ENCODE peak calls at places on chromosomes 16 and 17, in ten cellular contexts. One of them, this sample, is unnamed.

GRCh38 chr17:10166181-10166935 is 32.0 kb downstream of the GAS7 start:
- DNase-seq in foreskin fibroblast: no peak
- DNase-seq in brain microvascular endothelial cell: no peak
- DNase-seq in lung: no peak
- DNase-seq in HCT116: no peak
- DNase-seq in AG04449: no peak
- DNase-seq in right atrium auricular region: no peak
- DNase-seq in choroid plexus epithelial cell: no peak
- DNase-seq in fibroblast of mammary gland: peak
- DNase-seq in uterus: no peak
- DNase-seq in this sample: no peak

GRCh38 chr17:79174905-79175856 is 100.6 kb downstream of the ENGASE start:
- DNase-seq in foreskin fibroblast: no peak
- DNase-seq in brain microvascular endothelial cell: no peak
- DNase-seq in lung: no peak
- DNase-seq in HCT116: no peak
- DNase-seq in AG04449: no peak
- DNase-seq in right atrium auricular region: no peak
- DNase-seq in choroid plexus epithelial cell: no peak
- DNase-seq in fibroblast of mammary gland: peak
- DNase-seq in uterus: no peak
- DNase-seq in this sample: no peak

GRCh38 chr17:44578947-44579346 is 21.7 kb downstream of the FZD2 start:
- DNase-seq in foreskin fibroblast: no peak
- DNase-seq in brain microvascular endothelial cell: no peak
- DNase-seq in lung: no peak
- DNase-seq in HCT116: no peak
- DNase-seq in AG04449: no peak
- DNase-seq in right atrium auricular region: no peak
- DNase-seq in choroid plexus epithelial cell: no peak
- DNase-seq in fibroblast of mammary gland: no peak
- DNase-seq in uterus: no peak
- DNase-seq in this sample: no peak

GRCh38 chr16:55072976-55073375 is 142.3 kb downstream of the IRX5 start:
- DNase-seq in foreskin fibroblast: no peak
- DNase-seq in brain microvascular endothelial cell: no peak
- DNase-seq in lung: no peak
- DNase-seq in HCT116: no peak
- DNase-seq in AG04449: no peak
- DNase-seq in right atrium auricular region: no peak
- DNase-seq in choroid plexus epithelial cell: no peak
- DNase-seq in fibroblast of mammary gland: no peak
- DNase-seq in uterus: no peak
- DNase-seq in this sample: no peak

GRCh38 chr16:72612271-72612670 is 435.7 kb downstream of the ZFHX3 start:
- DNase-seq in foreskin fibroblast: peak
- DNase-seq in brain microvascular endothelial cell: no peak
- DNase-seq in lung: no peak
- DNase-seq in HCT116: no peak
- DNase-seq in AG04449: no peak
- DNase-seq in right atrium auricular region: no peak
- DNase-seq in choroid plexus epithelial cell: peak
- DNase-seq in fibroblast of mammary gland: peak
- DNase-seq in uterus: no peak
- DNase-seq in this sample: peak

GRCh38 chr17:70699408-70699807 is 530.1 kb downstream of the KCNJ2 start:
- DNase-seq in foreskin fibroblast: no peak
- DNase-seq in brain microvascular endothelial cell: no peak
- DNase-seq in lung: no peak
- DNase-seq in HCT116: no peak
- DNase-seq in AG04449: no peak
- DNase-seq in right atrium auricular region: no peak
- DNase-seq in choroid plexus epithelial cell: no peak
- DNase-seq in fibroblast of mammary gland: no peak
- DNase-seq in uterus: no peak
- DNase-seq in this sample: no peak

GRCh38 chr17:58564971-58565370 is 50.5 kb upstream of the MTMR4 start:
- DNase-seq in foreskin fibroblast: no peak
- DNase-seq in brain microvascular endothelial cell: no peak
- DNase-seq in lung: no peak
- DNase-seq in HCT116: no peak
- DNase-seq in AG04449: no peak
- DNase-seq in right atrium auricular region: no peak
- DNase-seq in choroid plexus epithelial cell: no peak
- DNase-seq in fibroblast of mammary gland: no peak
- DNase-seq in uterus: no peak
- DNase-seq in this sample: no peak

GRCh38 chr16:11670171-11671131 is 2.2 kb downstream of the SNN start:
- DNase-seq in foreskin fibroblast: no peak
- DNase-seq in brain microvascular endothelial cell: no peak
- DNase-seq in lung: no peak
- DNase-seq in HCT116: no peak
- DNase-seq in AG04449: no peak
- DNase-seq in right atrium auricular region: no peak
- DNase-seq in choroid plexus epithelial cell: no peak
- DNase-seq in fibroblast of mammary gland: no peak
- DNase-seq in uterus: no peak
- DNase-seq in this sample: no peak

GRCh38 chr16:89052191-89052787 is 41.4 kb upstream of the ACSF3 start:
- DNase-seq in foreskin fibroblast: no peak
- DNase-seq in brain microvascular endothelial cell: no peak
- DNase-seq in lung: no peak
- DNase-seq in HCT116: no peak
- DNase-seq in AG04449: no peak
- DNase-seq in right atrium auricular region: no peak
- DNase-seq in choroid plexus epithelial cell: no peak
- DNase-seq in fibroblast of mammary gland: no peak
- DNase-seq in uterus: no peak
- DNase-seq in this sample: no peak

DNA sequence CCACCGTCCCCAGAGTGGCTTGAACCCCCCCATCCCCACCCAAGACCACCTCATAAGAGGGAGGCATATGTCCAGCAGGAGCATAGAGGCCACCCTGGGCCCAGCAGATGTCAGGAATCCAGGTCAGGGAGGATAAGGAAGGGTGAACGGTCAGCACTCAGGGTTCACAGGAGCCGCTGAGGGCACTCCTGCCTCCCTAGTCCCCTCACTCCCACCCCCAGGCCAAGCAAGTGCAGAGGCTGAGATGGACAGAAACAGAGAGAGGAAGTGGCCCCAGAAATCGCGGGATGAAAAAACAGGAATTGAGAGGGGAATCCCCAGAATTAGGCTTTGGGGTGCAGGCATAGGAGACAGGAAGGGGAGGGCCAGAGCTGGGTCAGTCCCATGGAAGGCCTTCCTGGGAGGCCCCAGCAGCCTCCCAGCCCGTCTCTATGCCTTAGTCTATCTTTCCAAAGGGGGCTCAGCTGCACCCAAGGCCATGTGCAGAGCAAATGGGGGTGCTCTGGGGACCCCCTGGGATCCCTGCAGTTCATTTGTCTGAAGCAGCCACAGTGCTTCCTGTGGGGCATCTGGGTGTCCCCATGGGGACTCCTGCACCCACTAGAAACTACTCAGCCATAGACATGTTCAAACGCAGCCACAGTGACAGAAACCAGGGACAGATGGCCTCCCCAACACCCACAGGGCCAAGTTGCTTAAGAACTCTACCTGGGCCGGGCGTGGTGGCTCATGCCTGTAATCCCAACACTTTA is 1.7 kb downstream of the CMTM3 start:
- DNase-seq in foreskin fibroblast: no peak
- DNase-seq in brain microvascular endothelial cell: no peak
- DNase-seq in lung: no peak
- DNase-seq in HCT116: no peak
- DNase-seq in AG04449: no peak
- DNase-seq in right atrium auricular region: no peak
- DNase-seq in choroid plexus epithelial cell: no peak
- DNase-seq in fibroblast of mammary gland: no peak
- DNase-seq in uterus: no peak
- DNase-seq in this sample: no peak
- H3K4me3 ChIP-seq in foreskin fibroblast: peak
- H3K4me3 ChIP-seq in brain microvascular endothelial cell: peak
- H3K4me3 ChIP-seq in lung: peak
- H3K4me3 ChIP-seq in HCT116: peak
- H3K4me3 ChIP-seq in AG04449: peak
- H3K4me3 ChIP-seq in right atrium auricular region: peak
- H3K4me3 ChIP-seq in choroid plexus epithelial cell: peak
- H3K4me3 ChIP-seq in fibroblast of mammary gland: peak
- H3K4me3 ChIP-seq in uterus: no peak
- H3K4me3 ChIP-seq in this sample: peak

DNA sequence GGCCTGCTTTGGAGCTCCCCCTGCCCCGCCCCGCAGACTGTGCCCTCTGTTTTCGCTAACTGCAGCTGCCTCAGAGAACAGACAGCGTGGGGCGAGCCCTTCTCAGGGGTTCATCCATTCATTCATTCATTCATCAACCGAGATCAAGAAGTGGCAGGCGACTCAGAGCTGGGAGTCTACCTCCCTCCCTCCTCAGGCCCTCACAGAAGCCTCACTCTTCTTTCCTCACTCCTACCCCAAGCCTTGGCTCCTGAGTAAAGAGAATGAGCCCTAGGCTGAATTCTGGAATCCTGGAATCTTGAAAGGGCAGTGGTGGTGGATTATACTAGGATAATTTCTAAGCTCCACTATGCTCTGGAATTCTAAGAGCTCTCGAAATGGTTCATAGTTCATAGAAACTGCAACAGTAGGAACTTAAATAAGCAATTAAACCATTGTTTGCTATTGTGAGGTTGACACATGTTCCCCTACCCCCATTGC is 2.3 kb upstream of the DLX3 start:
- DNase-seq in foreskin fibroblast: no peak
- DNase-seq in brain microvascular endothelial cell: no peak
- DNase-seq in lung: no peak
- DNase-seq in HCT116: no peak
- DNase-seq in AG04449: no peak
- DNase-seq in right atrium auricular region: no peak
- DNase-seq in choroid plexus epithelial cell: no peak
- DNase-seq in fibroblast of mammary gland: no peak
- DNase-seq in uterus: no peak
- DNase-seq in this sample: no peak
- H3K4me3 ChIP-seq in foreskin fibroblast: no peak
- H3K4me3 ChIP-seq in brain microvascular endothelial cell: no peak
- H3K4me3 ChIP-seq in lung: no peak
- H3K4me3 ChIP-seq in HCT116: peak
- H3K4me3 ChIP-seq in AG04449: no peak
- H3K4me3 ChIP-seq in right atrium auricular region: peak
- H3K4me3 ChIP-seq in choroid plexus epithelial cell: no peak
- H3K4me3 ChIP-seq in fibroblast of mammary gland: no peak
- H3K4me3 ChIP-seq in uterus: no peak
- H3K4me3 ChIP-seq in this sample: no peak

GRCh38 chr17:82496529-82497434 is 22.8 kb upstream of the FOXK2 start:
- DNase-seq in foreskin fibroblast: peak
- DNase-seq in brain microvascular endothelial cell: peak
- DNase-seq in lung: peak
- DNase-seq in HCT116: peak
- DNase-seq in AG04449: no peak
- DNase-seq in right atrium auricular region: peak
- DNase-seq in choroid plexus epithelial cell: peak
- DNase-seq in fibroblast of mammary gland: peak
- DNase-seq in uterus: peak
- DNase-seq in this sample: peak

GRCh38 chr17:82492647-82493516 is 26.6 kb upstream of the FOXK2 start:
- DNase-seq in foreskin fibroblast: peak
- DNase-seq in brain microvascular endothelial cell: peak
- DNase-seq in lung: no peak
- DNase-seq in HCT116: no peak
- DNase-seq in AG04449: no peak
- DNase-seq in right atrium auricular region: no peak
- DNase-seq in choroid plexus epithelial cell: peak
- DNase-seq in fibroblast of mammary gland: peak
- DNase-seq in uterus: no peak
- DNase-seq in this sample: no peak

GRCh38 chr17:82495844-82496528 is 23.5 kb upstream of the FOXK2 start:
- DNase-seq in foreskin fibroblast: no peak
- DNase-seq in brain microvascular endothelial cell: no peak
- DNase-seq in lung: no peak
- DNase-seq in HCT116: peak
- DNase-seq in AG04449: no peak
- DNase-seq in right atrium auricular region: no peak
- DNase-seq in choroid plexus epithelial cell: no peak
- DNase-seq in fibroblast of mammary gland: no peak
- DNase-seq in uterus: no peak
- DNase-seq in this sample: no peak

GRCh38 chr17:82493517-82493840 is 26.1 kb upstream of the FOXK2 start:
- DNase-seq in foreskin fibroblast: no peak
- DNase-seq in brain microvascular endothelial cell: no peak
- DNase-seq in lung: no peak
- DNase-seq in HCT116: no peak
- DNase-seq in AG04449: no peak
- DNase-seq in right atrium auricular region: no peak
- DNase-seq in choroid plexus epithelial cell: no peak
- DNase-seq in fibroblast of mammary gland: no peak
- DNase-seq in uterus: no peak
- DNase-seq in this sample: no peak

GRCh38 chr17:82494236-82495055 is 25.1 kb upstream of the FOXK2 start:
- DNase-seq in foreskin fibroblast: peak
- DNase-seq in brain microvascular endothelial cell: peak
- DNase-seq in lung: peak
- DNase-seq in HCT116: peak
- DNase-seq in AG04449: peak
- DNase-seq in right atrium auricular region: peak
- DNase-seq in choroid plexus epithelial cell: peak
- DNase-seq in fibroblast of mammary gland: peak
- DNase-seq in uterus: peak
- DNase-seq in this sample: peak
- H3K4me3 ChIP-seq in foreskin fibroblast: no peak
- H3K4me3 ChIP-seq in brain microvascular endothelial cell: peak
- H3K4me3 ChIP-seq in lung: no peak
- H3K4me3 ChIP-seq in HCT116: no peak
- H3K4me3 ChIP-seq in AG04449: no peak
- H3K4me3 ChIP-seq in right atrium auricular region: no peak
- H3K4me3 ChIP-seq in choroid plexus epithelial cell: peak
- H3K4me3 ChIP-seq in fibroblast of mammary gland: no peak
- H3K4me3 ChIP-seq in uterus: no peak
- H3K4me3 ChIP-seq in this sample: no peak

GRCh38 chr16:9908613-9909012 is 273.6 kb downstream of the GRIN2A start:
- DNase-seq in foreskin fibroblast: no peak
- DNase-seq in brain microvascular endothelial cell: no peak
- DNase-seq in lung: no peak
- DNase-seq in HCT116: no peak
- DNase-seq in AG04449: no peak
- DNase-seq in right atrium auricular region: no peak
- DNase-seq in choroid plexus epithelial cell: no peak
- DNase-seq in fibroblast of mammary gland: no peak
- DNase-seq in uterus: peak
- DNase-seq in this sample: no peak
- H3K4me3 ChIP-seq in foreskin fibroblast: no peak
- H3K4me3 ChIP-seq in brain microvascular endothelial cell: no peak
- H3K4me3 ChIP-seq in lung: no peak
- H3K4me3 ChIP-seq in HCT116: no peak
- H3K4me3 ChIP-seq in AG04449: no peak
- H3K4me3 ChIP-seq in right atrium auricular region: no peak
- H3K4me3 ChIP-seq in choroid plexus epithelial cell: no peak
- H3K4me3 ChIP-seq in fibroblast of mammary gland: no peak
- H3K4me3 ChIP-seq in uterus: no peak
- H3K4me3 ChIP-seq in this sample: no peak

GRCh38 chr17:77493901-77494663 is 353.3 kb downstream of the SEC14L1 start:
- DNase-seq in foreskin fibroblast: no peak
- DNase-seq in brain microvascular endothelial cell: no peak
- DNase-seq in lung: no peak
- DNase-seq in HCT116: no peak
- DNase-seq in AG04449: no peak
- DNase-seq in right atrium auricular region: no peak
- DNase-seq in choroid plexus epithelial cell: no peak
- DNase-seq in fibroblast of mammary gland: no peak
- DNase-seq in uterus: peak
- DNase-seq in this sample: no peak
- H3K4me3 ChIP-seq in foreskin fibroblast: no peak
- H3K4me3 ChIP-seq in brain microvascular endothelial cell: no peak
- H3K4me3 ChIP-seq in lung: no peak
- H3K4me3 ChIP-seq in HCT116: no peak
- H3K4me3 ChIP-seq in AG04449: no peak
- H3K4me3 ChIP-seq in right atrium auricular region: no peak
- H3K4me3 ChIP-seq in choroid plexus epithelial cell: no peak
- H3K4me3 ChIP-seq in fibroblast of mammary gland: no peak
- H3K4me3 ChIP-seq in uterus: no peak
- H3K4me3 ChIP-seq in this sample: no peak